ENCODE peak calls at places on chromosomes 7 and 10, in seven cellular contexts. L, C, N, E, A, B and R are unnamed samples. For H3K4me1, the result is how much of the 10 kb centered on the place peaks cover.

GRCh38 chr10:29850371-29850770 is 209.0 kb downstream of the JCAD start:
- DNase-seq in L (no peak), C (no peak), N (no peak), E (no peak), A (no peak), B (no peak), R (no peak)

GRCh38 chr7:140059288-140060242 is 3.2 kb downstream of the PARP12 start:
- DNase-seq in L (no peak), C (no peak), N (peak), E (peak), A (peak), B (peak), R (peak)

GRCh38 chr10:7316839-7317238 is 94.0 kb downstream of the SFMBT2 start:
- DNase-seq in L (no peak), C (no peak), N (no peak), E (no peak), A (no peak), B (no peak), R (no peak)

GRCh38 chr7:130063036-130063435 is 7.3 kb upstream of the KLHDC10 start:
- DNase-seq in L (peak), C (peak), N (no peak), E (peak), A (peak), B (peak), R (no peak)

GRCh38 chr7:73820013-73820412 is 10.8 kb upstream of the CLDN4 start:
- DNase-seq in L (no peak), C (peak), N (no peak), E (no peak), A (no peak), B (no peak), R (no peak)

GRCh38 chr7:6154542-6155404 is 117.7 kb downstream of the CYTH3 start:
- DNase-seq in L (no peak), C (no peak), N (no peak), E (no peak), A (no peak), B (no peak), R (no peak)

GRCh38 chr7:135620980-135621850 is 41.1 kb upstream of the STMP1 start:
- DNase-seq in L (peak), C (no peak), N (peak), E (peak), A (peak), B (peak), R (peak)

GRCh38 chr10:103104721-103105120 is 88.4 kb downstream of the NT5C2 start:
- DNase-seq in L (no peak), C (no peak), N (no peak), E (no peak), A (no peak), B (no peak), R (no peak)

GRCh38 chr7:4712371-4713182 is 30.5 kb downstream of the FOXK1 start:
- DNase-seq in L (no peak), C (no peak), N (no peak), E (no peak), A (peak), B (no peak), R (no peak)

GRCh38 chr10:28180654-28181053 is 122.2 kb downstream of the MPP7 start:
- DNase-seq in L (no peak), C (no peak), N (no peak), E (no peak), A (peak), B (no peak), R (no peak)

GRCh38 chr10:79298403-79299244 is 48.6 kb upstream of the PPIF start:
- DNase-seq in L (no peak), C (no peak), N (peak), E (peak), A (peak), B (peak), R (peak)

GRCh38 chr10:111522141-111522540 is 445.3 kb downstream of the ADRA2A start:
- DNase-seq in L (no peak), C (no peak), N (no peak), E (no peak), A (no peak), B (no peak), R (no peak)

GRCh38 chr7:65239707-65240352 is 133.8 kb upstream of the ZNF92 start:
- DNase-seq in L (peak), C (no peak), N (no peak), E (peak), A (peak), B (peak), R (no peak)

GRCh38 chr10:126166797-126167196 is 221.5 kb downstream of the ADAM12 start:
- DNase-seq in L (no peak), C (no peak), N (no peak), E (no peak), A (no peak), B (no peak), R (no peak)

GRCh38 chr7:155456772-155457543 is 971 bp upstream of the EN2 start:
- DNase-seq in L (peak), C (peak), N (peak), E (peak), A (no peak), B (peak), R (no peak)

GRCh38 chr7:44388089-44388970 is 62.9 kb upstream of the CAMK2B start:
- DNase-seq in L (no peak), C (no peak), N (peak), E (no peak), A (no peak), B (no peak), R (no peak)

GRCh38 chr7:64902806-64903721 is at the start of gene ZNF273:
- DNase-seq in L (peak), C (peak), N (peak), E (peak), A (peak), B (peak), R (peak)

GRCh38 chr7:127900735-127901685 is 130.2 kb downstream of the LRRC4 start:
- DNase-seq in L (peak), C (no peak), N (no peak), E (no peak), A (no peak), B (no peak), R (no peak)

GRCh38 chr10:129057856-129058663 is 409.0 kb upstream of the MGMT start:
- DNase-seq in L (no peak), C (peak), N (no peak), E (no peak), A (no peak), B (no peak), R (no peak)

GRCh38 chr10:113922787-113923570 is 68.5 kb downstream of the NHLRC2 start:
- DNase-seq in L (peak), C (no peak), N (no peak), E (no peak), A (no peak), B (no peak), R (no peak)

GRCh38 chr7:92639213-92639896 is 49.2 kb upstream of the FAM133B start:
- DNase-seq in L (no peak), C (no peak), N (no peak), E (no peak), A (no peak), B (no peak), R (no peak)

GRCh38 chr7:23787272-23787671 is 77.3 kb downstream of the STK31 start:
- DNase-seq in L (no peak), C (no peak), N (no peak), E (no peak), A (no peak), B (no peak), R (no peak)

GRCh38 chr7:112622159-112622715 is 141.4 kb downstream of the LSMEM1 start:
- DNase-seq in L (no peak), C (peak), N (no peak), E (no peak), A (no peak), B (no peak), R (no peak)

GRCh38 chr7:96189129-96189815 is 132.6 kb downstream of the SLC25A13 start:
- DNase-seq in L (no peak), C (no peak), N (no peak), E (no peak), A (no peak), B (no peak), R (no peak)

GRCh38 chr10:9824546-9825164 is 1193.0 kb upstream of the CELF2 start:
- DNase-seq in L (peak), C (no peak), N (no peak), E (no peak), A (no peak), B (no peak), R (no peak)

GRCh38 chr7:101891124-101891523 is 73.7 kb downstream of the CUX1 start:
- DNase-seq in L (no peak), C (peak), N (no peak), E (no peak), A (no peak), B (no peak), R (no peak)

DNA sequence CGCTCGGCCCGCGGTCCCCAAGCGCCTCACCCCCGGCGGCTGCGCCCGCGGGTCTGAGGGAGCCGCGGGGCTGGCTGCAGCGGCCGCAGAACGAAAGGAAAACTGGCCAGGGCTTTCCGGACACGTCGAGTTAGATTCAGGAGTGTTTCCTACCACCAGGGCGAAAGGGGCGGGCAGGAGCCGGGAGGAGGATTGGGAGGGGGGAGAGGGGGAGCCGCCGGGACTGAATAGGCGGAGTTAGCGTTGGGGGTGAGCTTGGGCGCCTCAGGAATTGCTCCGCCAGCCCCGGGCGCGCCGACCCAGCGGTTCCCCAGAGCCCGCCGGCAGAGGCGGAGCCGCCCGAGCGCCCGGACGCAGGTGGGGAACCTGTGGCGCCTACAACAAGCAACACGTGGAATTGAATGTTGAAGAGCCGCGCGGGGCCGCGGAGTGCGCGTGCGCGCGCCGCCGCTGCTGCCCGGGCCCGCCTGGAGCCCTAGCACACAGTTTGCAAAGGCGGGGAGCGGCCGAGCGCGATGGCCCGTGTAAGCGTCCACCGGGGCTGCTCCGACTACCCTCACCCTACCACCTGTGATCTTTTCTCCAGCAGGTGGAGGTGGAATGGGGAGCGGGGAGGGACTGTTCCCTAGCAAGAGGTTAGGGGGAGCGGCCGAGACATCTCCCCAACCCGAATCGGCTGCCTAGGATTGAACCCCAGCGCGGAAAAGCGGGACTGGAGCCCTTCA is at the start of gene CADPS2:
- DNase-seq in L (peak), C (peak), N (peak), E (peak), A (peak), B (peak), R (peak)
- TF ChIP-seq CTCF in L (peak), C (no peak), N (peak), E (no peak), A (no peak), B (peak), R (no peak)

DNA sequence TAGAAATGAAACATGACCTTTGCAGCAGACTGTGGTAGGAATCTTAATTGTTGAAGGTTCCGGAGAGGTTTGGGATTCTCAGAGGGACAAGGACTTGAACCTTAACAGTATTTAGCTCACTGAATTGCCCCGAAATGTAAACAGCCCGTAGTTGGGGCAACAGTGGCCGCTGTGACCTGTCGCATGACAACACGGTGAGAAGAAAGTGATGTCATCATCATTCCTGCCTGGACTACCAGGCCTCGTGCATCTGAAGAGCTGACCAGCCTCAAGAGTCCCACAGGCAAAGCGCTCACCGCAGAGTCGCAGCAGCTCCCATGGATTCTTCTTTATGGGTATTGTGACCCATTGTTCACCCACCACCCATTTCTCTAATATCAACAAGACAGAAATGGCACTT is 250.6 kb downstream of the KLF6 start:
- DNase-seq in L (no peak), C (no peak), N (no peak), E (no peak), A (no peak), B (no peak), R (no peak)
- H3K4me1 ChIP-seq in L (under half), C (under half), N (under half), E (under half), A (under half), B (under half), R (under half)

GRCh38 chr10:37623506-37623905 is 233.9 kb downstream of the ZNF248 start:
- DNase-seq in L (no peak), C (no peak), N (no peak), E (no peak), A (peak), B (no peak), R (no peak)
- H3K27ac ChIP-seq in L (no peak), C (no peak), N (no peak), E (no peak), A (peak), B (no peak), R (no peak)

GRCh38 chr7:137316643-137317042 is 26.9 kb downstream of the PTN start:
- DNase-seq in L (no peak), C (no peak), N (no peak), E (no peak), A (no peak), B (no peak), R (no peak)
- TF ChIP-seq CTCF in L (no peak), C (no peak), N (no peak), E (no peak), A (no peak), B (no peak), R (no peak)